ENCODE peak calls at places on chromosome 11, in ten cellular contexts. D, E, B, Z, H, N, W, S, I and P are unnamed samples.
A peak's percentile ranks its signal among the peaks of the same experiment; 100 is the strongest.

GRCh38 chr11:128342511-128343133 is 244.7 kb downstream of the ETS1 start:
- DNase-seq in I (peak; percentile 95), S (no peak), Z (peak; percentile 19), B (no peak), D (no peak), H (peak; percentile 67), E (no peak), W (no peak), N (no peak), P (no peak)

GRCh38 chr11:60866911-60867870 is at the start of gene ZP1:
- DNase-seq in E (no peak), S (peak; percentile 24), N (no peak), W (no peak), B (no peak), Z (no peak), H (peak; percentile 5), D (no peak), I (peak; percentile 79), P (no peak)

GRCh38 chr11:74255741-74256369 is 55.6 kb downstream of the P4HA3 start:
- DNase-seq in N (peak; percentile 52), H (peak; percentile 22), S (peak; percentile 57), B (peak; percentile 17), Z (peak; percentile 74), E (peak; percentile 44), I (peak; percentile 65), D (peak; percentile 29), W (peak; percentile 66), P (peak; percentile 58)

GRCh38 chr11:112128483-112129121 is 35.3 kb downstream of the IL18 start:
- DNase-seq in D (peak; percentile 87), I (peak; percentile 8), W (peak; percentile 43), E (peak; percentile 37), B (no peak), N (no peak), Z (peak; percentile 66), H (peak; percentile 15), S (peak; percentile 39), P (no peak)

GRCh38 chr11:1912314-1912878 is 7.1 kb upstream of the TNNT3 start:
- DNase-seq in N (no peak), D (no peak), B (no peak), W (no peak), H (peak; percentile 13), I (no peak), Z (no peak), E (no peak), S (no peak), P (no peak)

GRCh38 chr11:67027943-67028542 is 5.1 kb downstream of the SYT12 start:
- DNase-seq in I (no peak), D (no peak), E (no peak), N (no peak), H (no peak), W (no peak), B (no peak), Z (no peak), S (no peak), P (no peak)

GRCh38 chr11:65424200-65425104 is 1.9 kb downstream of the NEAT1 start:
- DNase-seq in B (no peak), W (peak; percentile 65), H (no peak), N (peak; percentile 76), S (peak; percentile 55), I (peak; percentile 42), E (no peak), Z (no peak), D (no peak), P (peak; percentile 76)

GRCh38 chr11:106447631-106448191 is 370.2 kb downstream of the AASDHPPT start:
- DNase-seq in W (no peak), Z (no peak), D (no peak), H (no peak), E (no peak), N (no peak), B (no peak), S (no peak), I (no peak), P (no peak)

GRCh38 chr11:130511765-130512164 is 63.3 kb downstream of the ADAMTS15 start:
- DNase-seq in E (no peak), W (no peak), H (no peak), S (no peak), Z (no peak), B (no peak), I (no peak), N (no peak), D (no peak), P (no peak)

GRCh38 chr11:78056093-78056492 is 7.6 kb upstream of the THRSP start:
- DNase-seq in N (no peak), B (no peak), S (no peak), W (no peak), D (no peak), I (no peak), E (no peak), H (no peak), Z (no peak), P (no peak)

GRCh38 chr11:31640611-31641010 is 131.0 kb downstream of the ELP4 start:
- DNase-seq in E (no peak), Z (no peak), N (peak; percentile 50), S (no peak), I (no peak), B (no peak), H (no peak), D (no peak), W (peak; percentile 19), P (no peak)

GRCh38 chr11:19027829-19028595 is 32.5 kb downstream of the MRGPRX2 start:
- DNase-seq in S (no peak), B (no peak), W (no peak), H (no peak), N (no peak), I (no peak), Z (peak; percentile 15), E (peak; percentile 21), D (peak; percentile 43), P (no peak)

GRCh38 chr11:59144579-59145345 is 2.1 kb downstream of the FAM111A start:
- DNase-seq in H (peak; percentile 80), W (peak; percentile 82), N (peak; percentile 77), I (peak; percentile 77), D (peak; percentile 86), E (peak; percentile 50), B (peak; percentile 70), S (peak; percentile 76), Z (peak; percentile 68), P (peak; percentile 86)
- TF ChIP-seq POLR2A in H (no peak), W (no peak), N (no peak), I (no peak), D (no peak), E (peak; percentile 50), B (peak; percentile 65), S (no peak), Z (no peak), P (no peak)

DNA sequence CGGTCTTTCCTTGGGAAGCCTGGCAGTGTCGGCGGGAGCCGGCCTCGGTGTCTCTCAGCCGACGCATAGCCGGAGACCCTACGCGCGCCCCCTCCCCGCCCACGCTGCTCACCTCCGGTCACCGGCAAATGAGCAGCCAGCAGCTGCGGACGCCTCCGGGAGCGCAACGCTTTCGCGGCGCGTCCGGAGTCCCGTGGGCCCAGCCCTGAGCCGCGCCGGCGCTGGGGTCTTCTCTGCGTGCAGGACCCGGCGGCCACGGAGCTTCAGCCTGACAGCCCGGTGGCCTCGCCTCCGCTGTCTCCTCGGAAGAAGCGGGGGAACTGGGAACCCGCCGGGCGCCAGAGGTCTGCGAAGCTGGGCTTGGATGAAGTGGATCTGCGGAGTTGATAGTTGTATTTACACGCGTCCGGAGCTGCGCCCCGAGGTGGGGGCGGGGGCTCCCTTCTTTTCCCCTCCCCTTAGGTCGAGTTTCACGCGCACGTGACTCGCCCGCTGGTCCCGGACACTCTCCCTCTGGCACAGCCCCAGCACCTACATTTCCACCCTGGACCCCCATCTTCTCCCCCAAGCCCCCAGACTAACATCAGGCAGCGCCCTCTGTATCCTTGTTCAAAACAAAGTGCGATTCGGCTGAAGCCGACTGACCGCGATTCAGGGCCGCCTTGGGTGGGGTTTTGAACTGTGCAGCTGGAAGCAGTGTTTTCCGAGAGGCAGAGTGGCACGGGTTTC is at the start of gene SLC43A1:
- DNase-seq in B (no peak), E (peak; percentile 60), H (peak; percentile 56), I (peak; percentile 69), Z (peak; percentile 65), N (peak; percentile 89), D (no peak), S (peak; percentile 66), W (peak; percentile 88), P (peak; percentile 68)
- TF ChIP-seq POLR2A in B (no peak), E (no peak), H (no peak), I (no peak), Z (no peak), N (peak; percentile 50), D (peak; percentile 64), S (no peak), W (peak; percentile 54), P (no peak)

DNA sequence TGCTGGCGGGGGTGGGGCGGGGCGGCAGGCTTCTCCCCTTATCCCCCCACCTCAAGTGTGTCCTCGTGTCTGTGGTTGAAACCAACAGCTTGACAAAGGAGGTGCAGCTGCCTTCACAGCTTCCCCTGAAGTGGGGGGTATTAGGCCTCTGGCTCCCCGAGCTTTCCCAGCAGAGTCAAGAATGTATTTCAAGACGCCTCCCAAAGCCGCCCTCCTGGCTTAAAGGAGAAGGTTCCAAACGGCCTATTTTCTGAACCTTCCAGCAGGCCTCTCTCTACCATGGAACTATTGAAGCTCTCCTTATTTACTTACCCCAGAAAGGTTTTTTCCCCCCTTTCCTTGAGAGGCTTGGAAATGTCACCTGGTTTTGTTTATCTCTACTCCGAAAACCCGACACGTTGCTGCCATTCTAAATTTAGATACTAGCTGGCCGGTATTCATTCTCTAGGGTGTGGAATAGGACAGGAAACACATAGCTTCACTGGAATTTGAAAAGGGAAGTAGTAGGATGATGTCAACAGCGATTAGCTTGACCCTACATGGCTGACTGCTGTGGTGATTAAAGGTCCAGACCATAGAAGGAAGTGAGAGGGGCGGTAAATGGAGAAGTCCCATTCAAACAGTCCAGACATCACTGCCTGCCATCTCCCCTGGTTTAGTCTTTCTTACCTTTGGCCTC is 663 bp upstream of the PICALM start:
- DNase-seq in S (no peak), N (no peak), W (peak; percentile 12), H (peak; percentile 71), I (no peak), Z (peak; percentile 61), B (peak; percentile 17), D (peak; percentile 54), E (peak; percentile 73), P (no peak)
- TF ChIP-seq POLR2A in S (no peak), N (peak; percentile 5), W (no peak), H (no peak), I (no peak), Z (peak; percentile 50), B (no peak), D (no peak), E (peak; percentile 20), P (no peak)

GRCh38 chr11:587978-588380 is 11.7 kb downstream of the PHRF1 start:
- DNase-seq in N (peak; percentile 94), I (no peak), B (no peak), D (no peak), Z (peak; percentile 54), S (no peak), W (no peak), E (peak; percentile 71), H (no peak), P (no peak)

GRCh38 chr11:590997-591396 is 14.7 kb downstream of the PHRF1 start:
- DNase-seq in I (no peak), N (no peak), H (no peak), D (no peak), B (no peak), W (no peak), S (no peak), E (no peak), Z (no peak), P (no peak)

GRCh38 chr11:587546-587945 is 11.3 kb downstream of the PHRF1 start:
- DNase-seq in Z (no peak), E (no peak), B (no peak), W (no peak), S (no peak), H (no peak), N (no peak), I (no peak), D (no peak), P (no peak)

GRCh38 chr11:592501-592900 is 16.2 kb downstream of the PHRF1 start:
- DNase-seq in D (no peak), H (no peak), E (no peak), N (no peak), S (no peak), B (no peak), Z (no peak), I (no peak), W (no peak), P (no peak)

GRCh38 chr11:589798-590197 is 13.5 kb downstream of the PHRF1 start:
- DNase-seq in I (no peak), D (no peak), E (no peak), S (no peak), H (no peak), N (no peak), Z (no peak), B (no peak), W (no peak), P (no peak)
- TF ChIP-seq POLR2A in I (no peak), D (no peak), E (no peak), S (no peak), H (no peak), N (no peak), Z (no peak), B (no peak), W (no peak), P (no peak)